ENCODE peak calls at places on chromosome 7, in seven cellular contexts. One of them, this sample, is unnamed.

GRCh38 chr7:12670071-12670729 is 17.2 kb upstream of the ARL4A start:
- DNase-seq in ovary: no peak
- DNase-seq in H7: no peak
- DNase-seq in esophagus squamous epithelium: no peak
- DNase-seq in cardiac muscle cell: no peak
- DNase-seq in breast epithelium: no peak
- DNase-seq in lower lobe of right lung: no peak
- DNase-seq in this sample: no peak

GRCh38 chr7:30911561-30911969 is at the start of gene AQP1:
- DNase-seq in ovary: peak; percentile 62
- DNase-seq in H7: no peak
- DNase-seq in esophagus squamous epithelium: no peak
- DNase-seq in cardiac muscle cell: peak; percentile 91
- DNase-seq in breast epithelium: peak; percentile 65
- DNase-seq in lower lobe of right lung: peak; percentile 91
- DNase-seq in this sample: peak; percentile 79

GRCh38 chr7:106038916-106039315 is 73.2 kb downstream of the SYPL1 start:
- DNase-seq in ovary: no peak
- DNase-seq in H7: no peak
- DNase-seq in esophagus squamous epithelium: no peak
- DNase-seq in cardiac muscle cell: no peak
- DNase-seq in breast epithelium: no peak
- DNase-seq in lower lobe of right lung: no peak
- DNase-seq in this sample: no peak

GRCh38 chr7:70574970-70575799 is 556.8 kb upstream of the GALNT17 start:
- DNase-seq in ovary: no peak
- DNase-seq in H7: no peak
- DNase-seq in esophagus squamous epithelium: no peak
- DNase-seq in cardiac muscle cell: no peak
- DNase-seq in breast epithelium: no peak
- DNase-seq in lower lobe of right lung: no peak
- DNase-seq in this sample: no peak

GRCh38 chr7:151626422-151627115 is 106.9 kb upstream of the RHEB start:
- DNase-seq in ovary: no peak
- DNase-seq in H7: peak; percentile 64
- DNase-seq in esophagus squamous epithelium: no peak
- DNase-seq in cardiac muscle cell: peak; percentile 73
- DNase-seq in breast epithelium: peak; percentile 28
- DNase-seq in lower lobe of right lung: no peak
- DNase-seq in this sample: peak; percentile 83

GRCh38 chr7:6460303-6460702 is 12.5 kb upstream of the DAGLB start:
- DNase-seq in ovary: no peak
- DNase-seq in H7: no peak
- DNase-seq in esophagus squamous epithelium: no peak
- DNase-seq in cardiac muscle cell: no peak
- DNase-seq in breast epithelium: no peak
- DNase-seq in lower lobe of right lung: no peak
- DNase-seq in this sample: no peak

GRCh38 chr7:144834516-144835165 is 1.2 kb downstream of the TPK1 start:
- DNase-seq in ovary: no peak
- DNase-seq in H7: peak; percentile 7
- DNase-seq in esophagus squamous epithelium: no peak
- DNase-seq in cardiac muscle cell: no peak
- DNase-seq in breast epithelium: no peak
- DNase-seq in lower lobe of right lung: no peak
- DNase-seq in this sample: peak; percentile 66

GRCh38 chr7:134434701-134435100 is 24.2 kb downstream of the AKR1B1 start:
- DNase-seq in ovary: no peak
- DNase-seq in H7: no peak
- DNase-seq in esophagus squamous epithelium: no peak
- DNase-seq in cardiac muscle cell: no peak
- DNase-seq in breast epithelium: no peak
- DNase-seq in lower lobe of right lung: no peak
- DNase-seq in this sample: no peak

GRCh38 chr7:150425670-150426069 is 24.8 kb upstream of the GIMAP8 start:
- DNase-seq in ovary: no peak
- DNase-seq in H7: no peak
- DNase-seq in esophagus squamous epithelium: no peak
- DNase-seq in cardiac muscle cell: no peak
- DNase-seq in breast epithelium: no peak
- DNase-seq in lower lobe of right lung: no peak
- DNase-seq in this sample: no peak

GRCh38 chr7:92698237-92698841 is 108.1 kb upstream of the FAM133B start:
- DNase-seq in ovary: no peak
- DNase-seq in H7: no peak
- DNase-seq in esophagus squamous epithelium: no peak
- DNase-seq in cardiac muscle cell: no peak
- DNase-seq in breast epithelium: peak; percentile 37
- DNase-seq in lower lobe of right lung: no peak
- DNase-seq in this sample: peak; percentile 66

GRCh38 chr7:1367501-1367900 is 91.8 kb downstream of the MICALL2 start:
- DNase-seq in ovary: no peak
- DNase-seq in H7: no peak
- DNase-seq in esophagus squamous epithelium: no peak
- DNase-seq in cardiac muscle cell: no peak
- DNase-seq in breast epithelium: no peak
- DNase-seq in lower lobe of right lung: no peak
- DNase-seq in this sample: no peak

GRCh38 chr7:1943933-1944618 is 274.0 kb downstream of the ELFN1 start:
- DNase-seq in ovary: no peak
- DNase-seq in H7: no peak
- DNase-seq in esophagus squamous epithelium: no peak
- DNase-seq in cardiac muscle cell: no peak
- DNase-seq in breast epithelium: no peak
- DNase-seq in lower lobe of right lung: peak; percentile 42
- DNase-seq in this sample: no peak

GRCh38 chr7:108308276-108308675 is 148.0 kb downstream of the NRCAM start:
- DNase-seq in ovary: no peak
- DNase-seq in H7: no peak
- DNase-seq in esophagus squamous epithelium: no peak
- DNase-seq in cardiac muscle cell: no peak
- DNase-seq in breast epithelium: no peak
- DNase-seq in lower lobe of right lung: no peak
- DNase-seq in this sample: no peak

GRCh38 chr7:115015619-115016018 is 93.7 kb downstream of the MDFIC start:
- DNase-seq in ovary: no peak
- DNase-seq in H7: no peak
- DNase-seq in esophagus squamous epithelium: no peak
- DNase-seq in cardiac muscle cell: no peak
- DNase-seq in breast epithelium: no peak
- DNase-seq in lower lobe of right lung: no peak
- DNase-seq in this sample: no peak

GRCh38 chr7:142567676-142568075 is 181.6 kb upstream of the PRSS1 start:
- DNase-seq in ovary: no peak
- DNase-seq in H7: no peak
- DNase-seq in esophagus squamous epithelium: no peak
- DNase-seq in cardiac muscle cell: no peak
- DNase-seq in breast epithelium: no peak
- DNase-seq in lower lobe of right lung: no peak
- DNase-seq in this sample: no peak

GRCh38 chr7:22350466-22351328 is 6.3 kb downstream of the RAPGEF5 start:
- DNase-seq in ovary: no peak
- DNase-seq in H7: no peak
- DNase-seq in esophagus squamous epithelium: no peak
- DNase-seq in cardiac muscle cell: no peak
- DNase-seq in breast epithelium: no peak
- DNase-seq in lower lobe of right lung: no peak
- DNase-seq in this sample: peak; percentile 90

GRCh38 chr7:129265328-129265727 is 40.5 kb downstream of the AHCYL2 start:
- DNase-seq in ovary: no peak
- DNase-seq in H7: no peak
- DNase-seq in esophagus squamous epithelium: no peak
- DNase-seq in cardiac muscle cell: no peak
- DNase-seq in breast epithelium: no peak
- DNase-seq in lower lobe of right lung: no peak
- DNase-seq in this sample: no peak

GRCh38 chr7:129262333-129262732 is 37.5 kb downstream of the AHCYL2 start:
- DNase-seq in ovary: no peak
- DNase-seq in H7: no peak
- DNase-seq in esophagus squamous epithelium: no peak
- DNase-seq in cardiac muscle cell: no peak
- DNase-seq in breast epithelium: no peak
- DNase-seq in lower lobe of right lung: no peak
- DNase-seq in this sample: no peak

GRCh38 chr7:129263168-129263567 is 38.3 kb downstream of the AHCYL2 start:
- DNase-seq in ovary: no peak
- DNase-seq in H7: no peak
- DNase-seq in esophagus squamous epithelium: no peak
- DNase-seq in cardiac muscle cell: no peak
- DNase-seq in breast epithelium: no peak
- DNase-seq in lower lobe of right lung: no peak
- DNase-seq in this sample: no peak

GRCh38 chr7:129266181-129266580 is 41.4 kb downstream of the AHCYL2 start:
- DNase-seq in ovary: no peak
- DNase-seq in H7: no peak
- DNase-seq in esophagus squamous epithelium: no peak
- DNase-seq in cardiac muscle cell: no peak
- DNase-seq in breast epithelium: no peak
- DNase-seq in lower lobe of right lung: no peak
- DNase-seq in this sample: peak; percentile 12

GRCh38 chr7:129264534-129264933 is 39.7 kb downstream of the AHCYL2 start:
- DNase-seq in ovary: no peak
- DNase-seq in H7: no peak
- DNase-seq in esophagus squamous epithelium: no peak
- DNase-seq in cardiac muscle cell: no peak
- DNase-seq in breast epithelium: no peak
- DNase-seq in lower lobe of right lung: no peak
- DNase-seq in this sample: no peak
- H3K36me3 ChIP-seq in ovary: no peaks in the 10 kb centered on the region
- H3K36me3 ChIP-seq in H7: no peaks in the 10 kb centered on the region
- H3K36me3 ChIP-seq in esophagus squamous epithelium: no peaks in the 10 kb centered on the region
- H3K36me3 ChIP-seq in cardiac muscle cell: no peaks in the 10 kb centered on the region
- H3K36me3 ChIP-seq in breast epithelium: no peaks in the 10 kb centered on the region
- H3K36me3 ChIP-seq in lower lobe of right lung: no peaks in the 10 kb centered on the region
- H3K36me3 ChIP-seq in this sample: no peaks in the 10 kb centered on the region

GRCh38 chr7:135713836-135714470 is 14.0 kb downstream of the SLC13A4 start:
- DNase-seq in ovary: no peak
- DNase-seq in H7: no peak
- DNase-seq in esophagus squamous epithelium: no peak
- DNase-seq in cardiac muscle cell: no peak
- DNase-seq in breast epithelium: no peak
- DNase-seq in lower lobe of right lung: no peak
- DNase-seq in this sample: no peak
- H3K4me3 ChIP-seq in ovary: no peak overlapping the region
- H3K4me3 ChIP-seq in H7: no peak overlapping the region
- H3K4me3 ChIP-seq in esophagus squamous epithelium: no peak overlapping the region
- H3K4me3 ChIP-seq in cardiac muscle cell: no peak overlapping the region
- H3K4me3 ChIP-seq in breast epithelium: no peak overlapping the region
- H3K4me3 ChIP-seq in lower lobe of right lung: no peak overlapping the region
- H3K4me3 ChIP-seq in this sample: no peak overlapping the region

GRCh38 chr7:129919492-129919891 is 33.3 kb downstream of the UBE2H start:
- DNase-seq in ovary: no peak
- DNase-seq in H7: no peak
- DNase-seq in esophagus squamous epithelium: no peak
- DNase-seq in cardiac muscle cell: no peak
- DNase-seq in breast epithelium: no peak
- DNase-seq in lower lobe of right lung: no peak
- DNase-seq in this sample: peak; percentile 46
- H3K36me3 ChIP-seq in ovary: no peaks in the 10 kb centered on the region
- H3K36me3 ChIP-seq in H7: no peaks in the 10 kb centered on the region
- H3K36me3 ChIP-seq in esophagus squamous epithelium: no peaks in the 10 kb centered on the region
- H3K36me3 ChIP-seq in cardiac muscle cell: peaks cover 3% of the 10 kb centered on the region
- H3K36me3 ChIP-seq in breast epithelium: no peaks in the 10 kb centered on the region
- H3K36me3 ChIP-seq in lower lobe of right lung: peaks cover 13% of the 10 kb centered on the region
- H3K36me3 ChIP-seq in this sample: no peaks in the 10 kb centered on the region

GRCh38 chr7:4882742-4883351 is 669 bp downstream of the RADIL start:
- DNase-seq in ovary: no peak
- DNase-seq in H7: peak; percentile 77
- DNase-seq in esophagus squamous epithelium: no peak
- DNase-seq in cardiac muscle cell: peak; percentile 66
- DNase-seq in breast epithelium: no peak
- DNase-seq in lower lobe of right lung: no peak
- DNase-seq in this sample: no peak

GRCh38 chr7:4883352-4884144 is at the start of gene RADIL:
- DNase-seq in ovary: peak; percentile 86
- DNase-seq in H7: peak; percentile 99
- DNase-seq in esophagus squamous epithelium: peak; percentile 25
- DNase-seq in cardiac muscle cell: peak; percentile 98
- DNase-seq in breast epithelium: peak; percentile 88
- DNase-seq in lower lobe of right lung: peak; percentile 94
- DNase-seq in this sample: peak; percentile 36

GRCh38 chr7:4879401-4880081 is 4.0 kb downstream of the RADIL start:
- DNase-seq in ovary: no peak
- DNase-seq in H7: no peak
- DNase-seq in esophagus squamous epithelium: no peak
- DNase-seq in cardiac muscle cell: no peak
- DNase-seq in breast epithelium: no peak
- DNase-seq in lower lobe of right lung: no peak
- DNase-seq in this sample: no peak

GRCh38 chr7:4880218-4880617 is 3.3 kb downstream of the RADIL start:
- DNase-seq in ovary: no peak
- DNase-seq in H7: no peak
- DNase-seq in esophagus squamous epithelium: no peak
- DNase-seq in cardiac muscle cell: peak; percentile 71
- DNase-seq in breast epithelium: no peak
- DNase-seq in lower lobe of right lung: peak; percentile 54
- DNase-seq in this sample: no peak

DNA sequence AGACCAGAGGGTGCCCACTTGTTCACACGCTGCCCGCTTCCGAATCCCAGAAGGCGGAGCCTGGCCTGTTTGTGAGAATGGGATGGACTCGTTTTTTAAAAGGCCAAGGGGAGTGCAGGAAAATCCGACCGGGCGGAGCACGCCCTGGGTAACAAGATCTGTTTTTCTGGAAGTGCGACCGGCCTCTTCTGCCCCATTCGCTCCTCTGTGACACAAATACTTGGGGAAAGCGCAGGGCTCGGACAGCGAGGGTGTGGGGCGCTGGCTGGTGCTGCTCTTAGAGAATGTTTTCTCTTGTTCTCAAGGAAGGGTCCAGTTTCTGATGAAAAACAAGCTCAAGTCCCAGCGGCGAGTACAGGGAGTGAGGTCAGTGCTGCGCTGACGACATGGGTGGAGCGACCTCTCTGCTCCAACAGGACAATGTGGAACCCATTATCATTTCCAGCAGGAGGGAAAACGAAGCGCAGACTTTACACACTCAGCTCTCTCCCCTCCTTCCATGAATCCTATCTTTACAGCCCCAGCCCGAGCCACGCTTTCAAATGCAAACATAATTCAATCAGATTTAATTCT is 1.3 kb downstream of the RADIL start:
- DNase-seq in ovary: peak; percentile 25
- DNase-seq in H7: peak; percentile 72
- DNase-seq in esophagus squamous epithelium: no peak
- DNase-seq in cardiac muscle cell: peak; percentile 78
- DNase-seq in breast epithelium: peak; percentile 61
- DNase-seq in lower lobe of right lung: peak; percentile 64
- DNase-seq in this sample: no peak
- H3K4me3 ChIP-seq in ovary: peak overlapping the region; percentile 70
- H3K4me3 ChIP-seq in H7: peak overlapping the region; percentile 60
- H3K4me3 ChIP-seq in esophagus squamous epithelium: peak overlapping the region; percentile 70
- H3K4me3 ChIP-seq in cardiac muscle cell: peak overlapping the region; percentile 63
- H3K4me3 ChIP-seq in breast epithelium: peak overlapping the region; percentile 70
- H3K4me3 ChIP-seq in lower lobe of right lung: peak overlapping the region; percentile 74
- H3K4me3 ChIP-seq in this sample: no peak overlapping the region

DNA sequence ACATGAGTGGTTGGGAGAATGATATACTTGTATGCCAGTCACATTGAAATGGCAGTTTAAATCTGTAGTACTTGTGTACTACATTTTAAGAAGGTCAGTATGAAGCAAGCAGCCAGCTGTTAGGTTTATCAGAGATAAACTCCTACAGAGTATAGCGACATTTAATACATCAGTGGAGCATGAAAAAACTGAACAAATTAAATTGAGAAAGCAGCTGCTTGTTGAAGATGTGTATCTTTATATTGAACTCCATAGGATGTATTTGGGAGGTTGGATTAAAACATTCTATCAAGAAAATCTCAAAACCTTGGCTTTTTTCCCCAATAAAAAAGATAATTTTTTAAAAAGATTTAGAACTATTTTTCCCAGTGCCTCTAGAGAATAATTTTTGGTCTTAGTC is 47.8 kb downstream of the PHF14 start:
- DNase-seq in ovary: no peak
- DNase-seq in H7: no peak
- DNase-seq in esophagus squamous epithelium: no peak
- DNase-seq in cardiac muscle cell: no peak
- DNase-seq in breast epithelium: no peak
- DNase-seq in lower lobe of right lung: no peak
- DNase-seq in this sample: no peak
- H3K36me3 ChIP-seq in ovary: no peaks in the 10 kb centered on the region
- H3K36me3 ChIP-seq in H7: no peaks in the 10 kb centered on the region
- H3K36me3 ChIP-seq in esophagus squamous epithelium: no peaks in the 10 kb centered on the region
- H3K36me3 ChIP-seq in cardiac muscle cell: no peaks in the 10 kb centered on the region
- H3K36me3 ChIP-seq in breast epithelium: no peaks in the 10 kb centered on the region
- H3K36me3 ChIP-seq in lower lobe of right lung: peaks cover 10% of the 10 kb centered on the region
- H3K36me3 ChIP-seq in this sample: peaks cover 2% of the 10 kb centered on the region

This sample was measured in small intestine.